ENCODE peak calls at places on chromosome 21, in eight cellular contexts. I is A549, T is esophagus muscularis mucosa, A is body of pancreas, L is tibial nerve, P is gastrocnemius medialis, O is IMR-90, C is H1. H is an unnamed sample.

GRCh38 chr21:29085106-29085752 is 11.8 kb upstream of the CCT8 start:
- DNase-seq in L (no peak), P (no peak), O (no peak), T (no peak), A (no peak), C (no peak), I (no peak), H (no peak)

GRCh38 chr21:42537106-42537742 is 23.6 kb downstream of the SLC37A1 start:
- DNase-seq in I (no peak), L (no peak), T (no peak), O (no peak), A (no peak), P (no peak), C (no peak), H (no peak)

GRCh38 chr21:28923439-28923975 is 69.2 kb downstream of the LTN1 start:
- DNase-seq in I (no peak), C (no peak), L (no peak), P (no peak), T (no peak), A (no peak), O (no peak), H (no peak)

GRCh38 chr21:17495680-17496079 is 17.2 kb upstream of the CXADR start:
- DNase-seq in P (no peak), O (no peak), T (no peak), C (no peak), A (no peak), L (no peak), I (no peak), H (no peak)

GRCh38 chr21:32329776-32330175 is 31.1 kb downstream of the MRAP start:
- DNase-seq in I (no peak), O (peak; percentile 62), P (no peak), C (no peak), L (no peak), T (no peak), A (no peak), H (no peak)

GRCh38 chr21:15809818-15810217 is 80.0 kb downstream of the USP25 start:
- DNase-seq in L (no peak), A (no peak), O (peak; percentile 78), T (no peak), I (no peak), P (peak; percentile 51), C (no peak), H (no peak)

GRCh38 chr21:16117851-16118592 is 388.2 kb downstream of the USP25 start:
- DNase-seq in A (no peak), P (no peak), L (no peak), O (peak; percentile 88), I (no peak), C (no peak), T (no peak), H (no peak)

GRCh38 chr21:42082501-42083360 is 11.6 kb downstream of the UMODL1 start:
- DNase-seq in O (no peak), P (no peak), L (no peak), I (no peak), C (no peak), A (no peak), T (no peak), H (no peak)

GRCh38 chr21:24007592-24007991 is 1599.7 kb downstream of the MRPL39 start:
- DNase-seq in O (no peak), L (no peak), P (no peak), A (no peak), T (no peak), C (no peak), I (no peak), H (no peak)

GRCh38 chr21:32782698-32783097 is 11.1 kb upstream of the PAXBP1 start:
- DNase-seq in I (no peak), C (no peak), T (no peak), P (no peak), O (no peak), L (no peak), A (no peak), H (no peak)

GRCh38 chr21:42440187-42440792 is 36.6 kb downstream of the UBASH3A start:
- DNase-seq in T (no peak), C (no peak), A (no peak), O (no peak), I (no peak), P (no peak), L (no peak), H (no peak)

GRCh38 chr21:29481081-29481480 is 182.4 kb downstream of the BACH1 start:
- DNase-seq in C (no peak), A (no peak), I (no peak), T (no peak), L (no peak), P (no peak), O (no peak), H (no peak)

GRCh38 chr21:19832551-19832950 is 1165.7 kb upstream of the NCAM2 start:
- DNase-seq in A (no peak), T (no peak), P (no peak), L (no peak), C (no peak), I (no peak), O (no peak), H (no peak)

GRCh38 chr21:46324390-46325072 is 575 bp downstream of the PCNT start:
- DNase-seq in C (peak; percentile 29), I (peak; percentile 44), T (peak; percentile 93), L (peak; percentile 78), A (peak; percentile 89), P (peak; percentile 77), O (peak; percentile 70), H (peak; percentile 92)

GRCh38 chr21:20999567-21000169 is 1.5 kb downstream of the NCAM2 start:
- DNase-seq in O (peak; percentile 49), T (no peak), P (no peak), C (no peak), A (no peak), I (no peak), L (peak; percentile 39), H (no peak)

DNA sequence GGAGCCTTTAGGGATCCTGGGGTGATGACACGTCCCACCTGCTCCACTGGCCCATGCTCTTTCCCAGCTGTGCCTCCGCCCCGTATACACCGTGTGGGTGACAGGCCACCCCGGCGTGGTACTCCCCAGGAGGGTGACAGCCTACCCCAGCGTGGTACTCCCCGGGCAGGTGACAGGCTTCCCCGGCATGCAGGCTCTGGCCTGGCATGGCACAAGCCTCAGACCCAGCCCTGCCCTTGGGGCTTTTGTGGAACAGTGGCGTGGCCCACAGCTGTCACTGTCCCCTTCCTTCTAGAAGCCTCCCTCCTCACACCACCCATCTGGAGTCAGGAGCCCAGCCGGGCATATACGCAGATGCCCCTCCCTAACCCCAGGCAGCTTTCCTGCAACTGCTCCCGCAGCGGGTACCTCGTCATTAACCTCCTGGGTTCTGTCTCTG is 4.7 kb upstream of the PFKL start:
- DNase-seq in A (no peak), L (no peak), O (no peak), P (no peak), I (no peak), C (no peak), T (no peak), H (no peak)
- H3K4me1 ChIP-seq in A (peaks cover 15% of the 10 kb centered on the region), L (peaks cover 26% of the 10 kb centered on the region), O (peaks cover 6% of the 10 kb centered on the region), P (peaks cover 6% of the 10 kb centered on the region), I (peaks cover 18% of the 10 kb centered on the region), C (no peaks in the 10 kb centered on the region), T (peaks cover 35% of the 10 kb centered on the region), H (no peaks in the 10 kb centered on the region)

GRCh38 chr21:36430841-36431240 is 45.6 kb downstream of the CHAF1B start:
- DNase-seq in O (no peak), P (no peak), L (no peak), C (no peak), T (no peak), A (peak; percentile 37), I (no peak), H (no peak)
- H3K4me3 ChIP-seq in O (no peak overlapping the region), P (peak overlapping the region; percentile 56), L (peak overlapping the region; percentile 33), C (no peak overlapping the region), T (peak overlapping the region; percentile 30), A (no peak overlapping the region), I (peak overlapping the region; percentile 50), H (no peak overlapping the region)

GRCh38 chr21:34671891-34672290 is 3.1 kb downstream of the CLIC6 start:
- DNase-seq in I (no peak), T (no peak), A (no peak), O (no peak), P (no peak), C (no peak), L (no peak), H (no peak)

GRCh38 chr21:34669149-34669879 is 520 bp downstream of the CLIC6 start:
- DNase-seq in T (no peak), O (no peak), I (no peak), C (no peak), A (no peak), L (no peak), P (no peak), H (no peak)

GRCh38 chr21:34668803-34669148 is at the start of gene CLIC6:
- DNase-seq in I (no peak), C (no peak), P (peak; percentile 29), A (no peak), T (no peak), L (peak; percentile 33), O (no peak), H (no peak)

GRCh38 chr21:34670962-34671348 is 2.2 kb downstream of the CLIC6 start:
- DNase-seq in C (no peak), T (no peak), A (no peak), I (no peak), P (no peak), L (no peak), O (no peak), H (no peak)

GRCh38 chr21:34670220-34670961 is 1.6 kb downstream of the CLIC6 start:
- DNase-seq in L (no peak), I (no peak), P (no peak), C (no peak), A (no peak), T (no peak), O (no peak), H (no peak)
- TF ChIP-seq POLR2A in L (no peak), I (no peak), P (no peak), C (no peak), A (no peak), T (no peak), O (no peak), H (no peak)

GRCh38 chr21:38985423-38986378 is 180.0 kb downstream of the ETS2 start:
- DNase-seq in C (no peak), O (peak; percentile 93), T (peak; percentile 92), A (peak; percentile 37), I (no peak), L (peak; percentile 68), P (peak; percentile 47), H (peak; percentile 75)
- H3K4me1 ChIP-seq in C (peaks cover 39% of the 10 kb centered on the region), O (peaks cover 33% of the 10 kb centered on the region), T (peaks cover 55% of the 10 kb centered on the region), A (peaks cover 13% of the 10 kb centered on the region), I (no peaks in the 10 kb centered on the region), L (peaks cover 25% of the 10 kb centered on the region), P (peaks cover 69% of the 10 kb centered on the region), H (peaks cover 17% of the 10 kb centered on the region)

GRCh38 chr21:45256912-45257672 is 30.6 kb downstream of the POFUT2 start:
- DNase-seq in P (no peak), L (no peak), A (no peak), I (no peak), C (no peak), O (no peak), T (peak; percentile 72), H (no peak)

GRCh38 chr21:45256021-45256911 is 31.4 kb downstream of the POFUT2 start:
- DNase-seq in L (no peak), A (no peak), P (no peak), T (peak; percentile 86), C (no peak), O (no peak), I (no peak), H (peak; percentile 13)

GRCh38 chr21:45253633-45254556 is 33.8 kb downstream of the POFUT2 start:
- DNase-seq in L (no peak), P (no peak), A (no peak), O (no peak), I (no peak), T (peak; percentile 57), C (no peak), H (no peak)

GRCh38 chr21:45254557-45254930 is 33.2 kb downstream of the POFUT2 start:
- DNase-seq in I (no peak), A (no peak), C (no peak), O (no peak), T (peak; percentile 77), L (no peak), P (no peak), H (no peak)

GRCh38 chr21:45255381-45256020 is 32.2 kb downstream of the POFUT2 start:
- DNase-seq in T (peak; percentile 62), O (no peak), A (no peak), P (no peak), I (no peak), C (no peak), L (no peak), H (no peak)
- H3K4me3 ChIP-seq in T (no peak overlapping the region), O (no peak overlapping the region), A (no peak overlapping the region), P (no peak overlapping the region), I (no peak overlapping the region), C (no peak overlapping the region), L (no peak overlapping the region), H (no peak overlapping the region)